ENCODE peak calls at places on chromosomes 13 and 19, in ten cellular contexts. N, J, H, Q, B, S, D, W, U and L are unnamed samples.

GRCh38 chr13:110872034-110872767 is 42.7 kb downstream of the ANKRD10 start:
- DNase-seq in N (no peak), J (no peak), H (no peak), Q (no peak), B (no peak), S (no peak), D (no peak), W (no peak), U (no peak), L (no peak)

GRCh38 chr19:30387311-30388115 is 15.3 kb downstream of the ZNF536 start:
- DNase-seq in N (no peak), J (no peak), H (no peak), Q (no peak), B (no peak), S (no peak), D (no peak), W (no peak), U (no peak), L (no peak)

GRCh38 chr13:49828452-49828851 is 36.0 kb upstream of the KPNA3 start:
- DNase-seq in N (no peak), J (no peak), H (no peak), Q (no peak), B (no peak), S (no peak), D (no peak), W (no peak), U (no peak), L (no peak)

GRCh38 chr13:73809561-73809960 is 324.6 kb downstream of the KLF12 start:
- DNase-seq in N (no peak), J (no peak), H (no peak), Q (no peak), B (peak), S (no peak), D (no peak), W (no peak), U (no peak), L (peak)

GRCh38 chr13:111503905-111504695 is 183.7 kb downstream of the TEX29 start:
- DNase-seq in N (no peak), J (no peak), H (no peak), Q (no peak), B (no peak), S (no peak), D (no peak), W (no peak), U (no peak), L (no peak)

GRCh38 chr19:56015756-56016155 is 29.2 kb downstream of the NLRP5 start:
- DNase-seq in N (no peak), J (no peak), H (no peak), Q (no peak), B (no peak), S (peak), D (no peak), W (no peak), U (no peak), L (no peak)

GRCh38 chr13:108595416-108596257 is 33.8 kb upstream of the MYO16 start:
- DNase-seq in N (no peak), J (no peak), H (no peak), Q (peak), B (no peak), S (no peak), D (no peak), W (no peak), U (no peak), L (no peak)

GRCh38 chr13:46339035-46339666 is 47.9 kb downstream of the RUBCNL start:
- DNase-seq in N (no peak), J (no peak), H (no peak), Q (no peak), B (no peak), S (peak), D (no peak), W (no peak), U (no peak), L (peak)

GRCh38 chr13:71117920-71118319 is 749.1 kb downstream of the DACH1 start:
- DNase-seq in N (no peak), J (no peak), H (no peak), Q (no peak), B (no peak), S (no peak), D (no peak), W (no peak), U (no peak), L (no peak)

GRCh38 chr19:42528354-42529247 is at the start of gene CEACAM1:
- DNase-seq in N (peak), J (no peak), H (peak), Q (peak), B (no peak), S (peak), D (no peak), W (no peak), U (no peak), L (no peak)

GRCh38 chr19:46049597-46049996 is 8.8 kb upstream of the IGFL4 start:
- DNase-seq in N (no peak), J (no peak), H (no peak), Q (no peak), B (no peak), S (no peak), D (no peak), W (no peak), U (no peak), L (no peak)

GRCh38 chr13:106446011-106446410 is 89.5 kb downstream of the EFNB2 start:
- DNase-seq in N (no peak), J (no peak), H (no peak), Q (no peak), B (peak), S (peak), D (no peak), W (no peak), U (no peak), L (peak)